ENCODE peak calls at places on chromosomes 13 and 19, in nine cellular contexts. W is PC-9, C is PC-3, P is tibial nerve, D is lung, B is sigmoid colon, H is fibroblast of lung, X is transverse colon, V is kidney. Y is an unnamed sample.

GRCh38 chr19:9958451-9958850 is 22.1 kb upstream of the OLFM2 start:
- DNase-seq in P (peak; percentile 24), D (no peak), X (no peak), C (no peak), B (no peak), W (no peak), V (no peak), H (peak; percentile 85), Y (no peak)

GRCh38 chr19:5805465-5806132 is 732 bp downstream of the NRTN start:
- DNase-seq in H (peak; percentile 23), D (peak; percentile 68), V (peak; percentile 86), W (peak; percentile 72), P (peak; percentile 22), X (peak; percentile 87), C (peak; percentile 82), B (peak; percentile 92), Y (peak; percentile 86)

GRCh38 chr13:75124415-75124814 is 357.6 kb downstream of the TBC1D4 start:
- DNase-seq in D (no peak), X (no peak), B (no peak), C (no peak), P (no peak), V (no peak), H (no peak), W (no peak), Y (no peak)

GRCh38 chr13:113597386-113598080 is 13.0 kb downstream of the TFDP1 start:
- DNase-seq in X (no peak), V (peak; percentile 35), P (no peak), H (no peak), D (no peak), B (peak; percentile 42), C (no peak), W (no peak), Y (peak; percentile 19)

GRCh38 chr13:97125810-97126738 is 96.1 kb upstream of the MBNL2 start:
- DNase-seq in X (no peak), H (no peak), C (peak; percentile 61), P (no peak), D (peak; percentile 60), V (no peak), B (peak; percentile 78), W (peak; percentile 61), Y (no peak)

GRCh38 chr13:83906240-83906820 is 24.1 kb upstream of the SLITRK1 start:
- DNase-seq in W (peak; percentile 51), X (no peak), C (no peak), P (no peak), H (no peak), V (no peak), B (no peak), D (no peak), Y (no peak)

GRCh38 chr19:35718345-35719041 is 690 bp downstream of the KMT2B start:
- DNase-seq in V (peak; percentile 90), D (peak; percentile 45), C (peak; percentile 9), P (no peak), B (no peak), W (peak; percentile 29), H (no peak), X (peak; percentile 49), Y (no peak)

GRCh38 chr13:30422056-30422914 is at the start of gene UBE2L5:
- DNase-seq in X (peak; percentile 79), P (peak; percentile 54), H (peak; percentile 78), C (peak; percentile 62), V (peak; percentile 94), W (peak; percentile 67), D (peak; percentile 80), B (peak; percentile 94), Y (peak; percentile 88)

GRCh38 chr13:113832204-113832603 is 31.7 kb downstream of the GAS6 start:
- DNase-seq in X (no peak), H (no peak), D (no peak), V (peak; percentile 55), B (no peak), C (peak; percentile 10), P (no peak), W (peak; percentile 92), Y (no peak)

GRCh38 chr13:23959231-23959862 is 62.0 kb upstream of the C1QTNF9B start:
- DNase-seq in P (no peak), B (no peak), X (no peak), D (no peak), C (peak; percentile 23), V (no peak), H (no peak), W (no peak), Y (no peak)

GRCh38 chr13:23956106-23956505 is 58.8 kb upstream of the C1QTNF9B start:
- DNase-seq in D (no peak), X (peak; percentile 65), B (no peak), C (peak; percentile 93), V (no peak), W (peak; percentile 57), H (peak; percentile 21), P (no peak), Y (no peak)

GRCh38 chr13:23963184-23963931 is 66.1 kb upstream of the C1QTNF9B start:
- DNase-seq in X (no peak), D (no peak), C (no peak), W (no peak), V (no peak), B (no peak), P (no peak), H (no peak), Y (no peak)

GRCh38 chr13:23963947-23964346 is 66.6 kb upstream of the C1QTNF9B start:
- DNase-seq in W (no peak), D (no peak), C (peak; percentile 48), B (no peak), P (no peak), V (no peak), X (no peak), H (peak; percentile 42), Y (no peak)

DNA sequence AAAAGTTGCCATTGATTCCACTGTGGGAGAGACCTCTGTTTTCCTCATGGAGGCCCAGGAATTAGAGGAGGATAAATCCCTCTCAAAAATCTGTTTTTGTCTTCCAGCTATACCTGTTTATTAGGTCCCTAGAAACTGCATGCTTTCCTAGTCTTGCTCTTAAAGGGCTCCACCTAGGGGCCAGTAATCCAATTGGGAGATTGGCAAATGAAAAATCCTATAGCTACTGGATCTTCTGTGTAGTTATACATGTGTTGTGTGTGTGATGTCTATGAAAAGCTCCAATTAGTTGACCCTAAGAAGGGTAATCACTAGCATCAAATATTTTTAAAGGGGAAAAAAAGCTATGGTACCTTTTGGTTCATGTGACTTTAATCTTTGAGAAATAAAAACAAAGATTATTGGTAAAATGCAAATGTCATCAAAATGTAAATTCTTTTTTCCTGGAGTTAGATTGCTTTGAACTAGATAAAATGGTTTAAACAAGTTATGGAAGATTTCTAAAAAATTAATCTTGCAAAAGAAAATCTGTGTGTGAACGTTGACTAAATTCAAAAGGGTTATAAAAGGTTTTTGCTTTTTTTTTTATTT is 63.4 kb upstream of the C1QTNF9B start:
- DNase-seq in B (no peak), P (peak; percentile 14), X (no peak), D (no peak), C (peak; percentile 73), V (no peak), W (peak; percentile 7), H (peak; percentile 63), Y (peak; percentile 70)
- TF ChIP-seq CTCF in B (peak; percentile 44), P (peak; percentile 68), X (peak; percentile 61), D (no peak), C (peak; percentile 84), V (peak; percentile 54), W (peak; percentile 81), H (peak; percentile 91), Y (peak; percentile 71)

DNA sequence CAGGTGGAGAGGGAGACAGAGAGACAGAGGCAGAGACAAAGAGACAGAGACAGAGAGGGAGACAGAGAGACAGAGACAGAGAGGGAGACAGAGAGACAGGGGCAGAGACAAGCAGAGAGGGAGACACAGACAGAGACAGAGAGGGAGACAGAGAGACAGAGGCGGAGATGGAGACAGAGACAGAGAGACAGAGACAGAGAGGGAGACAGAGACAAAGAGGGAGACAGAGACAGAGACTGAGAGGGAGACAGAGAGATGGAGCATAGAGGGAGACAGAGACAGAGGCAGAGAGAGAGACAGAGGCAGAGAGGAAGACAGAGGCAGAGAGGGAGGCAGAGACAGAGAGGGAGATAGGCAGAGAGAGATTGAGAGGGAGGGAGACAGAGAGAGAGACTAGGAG is 29.3 kb downstream of the SBNO2 start:
- DNase-seq in W (no peak), P (no peak), X (no peak), B (no peak), C (no peak), V (no peak), H (no peak), D (no peak), Y (no peak)
- H3K9me3 ChIP-seq in W (no peaks in the 10 kb centered on the region), P (no peaks in the 10 kb centered on the region), X (no peaks in the 10 kb centered on the region), B (no peaks in the 10 kb centered on the region), C (no peaks in the 10 kb centered on the region), V (no peaks in the 10 kb centered on the region), H (no peaks in the 10 kb centered on the region), D (no peaks in the 10 kb centered on the region), Y (no peaks in the 10 kb centered on the region)

GRCh38 chr13:46663644-46664043 is 110.7 kb downstream of the LRCH1 start:
- DNase-seq in C (peak; percentile 25), B (no peak), V (no peak), D (no peak), H (no peak), X (no peak), P (no peak), W (no peak), Y (no peak)

GRCh38 chr13:46663216-46663615 is 110.2 kb downstream of the LRCH1 start:
- DNase-seq in P (no peak), H (no peak), X (no peak), C (no peak), W (no peak), V (no peak), B (no peak), D (no peak), Y (no peak)

GRCh38 chr13:46664195-46664594 is 111.2 kb downstream of the LRCH1 start:
- DNase-seq in H (no peak), C (no peak), X (no peak), V (no peak), P (no peak), W (no peak), D (no peak), B (no peak), Y (no peak)

GRCh38 chr13:46660859-46661258 is 107.9 kb downstream of the LRCH1 start:
- DNase-seq in C (no peak), D (no peak), P (no peak), V (no peak), X (no peak), W (no peak), H (no peak), B (no peak), Y (no peak)

DNA sequence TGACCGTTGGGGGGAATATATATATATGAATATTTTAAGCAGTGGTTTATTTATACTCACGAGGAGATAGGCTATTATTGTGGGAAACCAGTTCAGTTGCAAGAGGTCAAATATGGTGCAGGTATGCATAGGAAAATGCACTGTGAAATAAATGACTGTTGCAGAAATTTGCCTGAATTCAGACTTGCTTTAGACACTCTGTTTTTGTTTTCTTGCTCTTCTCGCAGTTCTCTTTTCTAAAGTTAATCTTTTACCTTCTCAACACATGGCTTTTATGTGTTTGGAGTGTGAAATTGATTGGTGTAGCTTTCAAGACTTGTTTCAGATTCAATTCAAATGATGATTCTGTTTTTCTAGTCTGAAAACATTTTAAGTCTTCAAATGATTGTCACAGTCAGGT is 109.7 kb downstream of the LRCH1 start:
- DNase-seq in H (no peak), W (no peak), X (no peak), C (no peak), P (no peak), B (no peak), D (no peak), V (no peak), Y (no peak)
- H3K4me1 ChIP-seq in H (peaks cover 5% of the 10 kb centered on the region), W (no peaks in the 10 kb centered on the region), X (peaks cover 64% of the 10 kb centered on the region), C (peaks cover 20% of the 10 kb centered on the region), P (peaks cover 63% of the 10 kb centered on the region), B (peaks cover 79% of the 10 kb centered on the region), D (peaks cover 5% of the 10 kb centered on the region), V (peaks cover 51% of the 10 kb centered on the region), Y (peaks cover 93% of the 10 kb centered on the region)

GRCh38 chr19:4057913-4058695 is 8.6 kb downstream of the ZBTB7A start:
- DNase-seq in D (peak; percentile 92), B (peak; percentile 97), H (peak; percentile 93), P (peak; percentile 87), X (peak; percentile 87), C (peak; percentile 77), W (peak; percentile 85), V (peak; percentile 97), Y (peak; percentile 63)
- TF ChIP-seq CTCF in D (no peak), B (no peak), H (no peak), P (peak; percentile 7), X (no peak), C (peak; percentile 35), W (no peak), V (no peak), Y (no peak)

Y was measured in Caco-2.